ENCODE peak calls at places on chromosomes 5 and 9, in four cellular contexts. P, W, K and R are unnamed samples.

GRCh38 chr5:63958654-63959053 is 3.6 kb downstream of the HTR1A start:
- DNase-seq in P (no peak), K (no peak), W (no peak), R (no peak)

GRCh38 chr9:91234523-91234922 is 127.2 kb downstream of the AUH start:
- DNase-seq in K (no peak), W (no peak), P (no peak), R (no peak)

GRCh38 chr5:145157841-145158240 is 677.3 kb downstream of the PRELID2 start:
- DNase-seq in W (peak), K (no peak), P (no peak), R (no peak)

GRCh38 chr9:18893051-18893450 is 140.0 kb downstream of the SAXO1 start:
- DNase-seq in W (no peak), K (no peak), P (no peak), R (no peak)

GRCh38 chr5:115522832-115523365 is 21.7 kb downstream of the FEM1C start:
- DNase-seq in W (no peak), P (no peak), K (peak), R (no peak)

GRCh38 chr9:10697044-10697443 is 84.2 kb upstream of the PTPRD start:
- DNase-seq in W (no peak), K (no peak), P (no peak), R (no peak)

GRCh38 chr9:124042168-124042775 is 30.7 kb downstream of the LHX2 start:
- DNase-seq in K (no peak), W (no peak), P (peak), R (no peak)

GRCh38 chr5:82522912-82523311 is 244.8 kb upstream of the RPS23 start:
- DNase-seq in K (no peak), P (no peak), W (no peak), R (no peak)

GRCh38 chr5:51573835-51574234 is 190.6 kb downstream of the ISL1 start:
- DNase-seq in P (no peak), K (no peak), W (no peak), R (no peak)

GRCh38 chr5:148393390-148393741 is 9.6 kb downstream of the FBXO38 start:
- DNase-seq in W (no peak), K (no peak), P (no peak), R (no peak)